ENCODE peak calls at places on chromosomes 16 and 17, in nine cellular contexts. One of them, this sample, is unnamed.

GRCh38 chr16:12899529-12900168 is 1.7 kb upstream of the SHISA9 start:
- DNase-seq in activated CD8-positive, alpha-beta memory T cell treated with anti-CD3 and anti-CD28 coated beads for 1 hour: no peak
- DNase-seq in AG08396: no peak
- DNase-seq in iPS-NIHi11: no peak
- DNase-seq in AG09309: no peak
- DNase-seq in activated T-helper 1 cell treated with anti-CD3 and anti-CD28 coated beads, Interleukin-2, amount 50 U/mL, for 16 hours: no peak
- DNase-seq in stimulated activated CD4-positive, alpha-beta T cell treated with anti-CD3 and anti-CD28 coated beads, Interleukin-1b, Interleukin-23, amount 100 ng/mL, for 24 hours: no peak
- DNase-seq in NAMALWA: no peak
- DNase-seq in tibial artery: no peak
- DNase-seq in this sample: no peak

GRCh38 chr16:22868859-22869258 is 54.9 kb downstream of the HS3ST2 start:
- DNase-seq in activated CD8-positive, alpha-beta memory T cell treated with anti-CD3 and anti-CD28 coated beads for 1 hour: no peak
- DNase-seq in AG08396: no peak
- DNase-seq in iPS-NIHi11: no peak
- DNase-seq in AG09309: no peak
- DNase-seq in activated T-helper 1 cell treated with anti-CD3 and anti-CD28 coated beads, Interleukin-2, amount 50 U/mL, for 16 hours: no peak
- DNase-seq in stimulated activated CD4-positive, alpha-beta T cell treated with anti-CD3 and anti-CD28 coated beads, Interleukin-1b, Interleukin-23, amount 100 ng/mL, for 24 hours: no peak
- DNase-seq in NAMALWA: no peak
- DNase-seq in tibial artery: no peak
- DNase-seq in this sample: no peak

GRCh38 chr17:47918003-47918402 is 22.0 kb downstream of the SP2 start:
- DNase-seq in activated CD8-positive, alpha-beta memory T cell treated with anti-CD3 and anti-CD28 coated beads for 1 hour: no peak
- DNase-seq in AG08396: no peak
- DNase-seq in iPS-NIHi11: no peak
- DNase-seq in AG09309: no peak
- DNase-seq in activated T-helper 1 cell treated with anti-CD3 and anti-CD28 coated beads, Interleukin-2, amount 50 U/mL, for 16 hours: no peak
- DNase-seq in stimulated activated CD4-positive, alpha-beta T cell treated with anti-CD3 and anti-CD28 coated beads, Interleukin-1b, Interleukin-23, amount 100 ng/mL, for 24 hours: no peak
- DNase-seq in NAMALWA: no peak
- DNase-seq in tibial artery: no peak
- DNase-seq in this sample: no peak

GRCh38 chr16:86089986-86090385 is 191.0 kb downstream of the IRF8 start:
- DNase-seq in activated CD8-positive, alpha-beta memory T cell treated with anti-CD3 and anti-CD28 coated beads for 1 hour: no peak
- DNase-seq in AG08396: no peak
- DNase-seq in iPS-NIHi11: no peak
- DNase-seq in AG09309: no peak
- DNase-seq in activated T-helper 1 cell treated with anti-CD3 and anti-CD28 coated beads, Interleukin-2, amount 50 U/mL, for 16 hours: no peak
- DNase-seq in stimulated activated CD4-positive, alpha-beta T cell treated with anti-CD3 and anti-CD28 coated beads, Interleukin-1b, Interleukin-23, amount 100 ng/mL, for 24 hours: no peak
- DNase-seq in NAMALWA: no peak
- DNase-seq in tibial artery: no peak
- DNase-seq in this sample: no peak

GRCh38 chr16:74745109-74745615 is 29.5 kb downstream of the FA2H start:
- DNase-seq in activated CD8-positive, alpha-beta memory T cell treated with anti-CD3 and anti-CD28 coated beads for 1 hour: no peak
- DNase-seq in AG08396: no peak
- DNase-seq in iPS-NIHi11: no peak
- DNase-seq in AG09309: no peak
- DNase-seq in activated T-helper 1 cell treated with anti-CD3 and anti-CD28 coated beads, Interleukin-2, amount 50 U/mL, for 16 hours: no peak
- DNase-seq in stimulated activated CD4-positive, alpha-beta T cell treated with anti-CD3 and anti-CD28 coated beads, Interleukin-1b, Interleukin-23, amount 100 ng/mL, for 24 hours: no peak
- DNase-seq in NAMALWA: no peak
- DNase-seq in tibial artery: no peak
- DNase-seq in this sample: no peak

GRCh38 chr16:89656435-89657121 is 930 bp downstream of the CHMP1A start:
- DNase-seq in activated CD8-positive, alpha-beta memory T cell treated with anti-CD3 and anti-CD28 coated beads for 1 hour: no peak
- DNase-seq in AG08396: no peak
- DNase-seq in iPS-NIHi11: no peak
- DNase-seq in AG09309: no peak
- DNase-seq in activated T-helper 1 cell treated with anti-CD3 and anti-CD28 coated beads, Interleukin-2, amount 50 U/mL, for 16 hours: no peak
- DNase-seq in stimulated activated CD4-positive, alpha-beta T cell treated with anti-CD3 and anti-CD28 coated beads, Interleukin-1b, Interleukin-23, amount 100 ng/mL, for 24 hours: no peak
- DNase-seq in NAMALWA: no peak
- DNase-seq in tibial artery: no peak
- DNase-seq in this sample: peak

GRCh38 chr17:67636841-67637240 is 80.9 kb upstream of the NOL11 start:
- DNase-seq in activated CD8-positive, alpha-beta memory T cell treated with anti-CD3 and anti-CD28 coated beads for 1 hour: no peak
- DNase-seq in AG08396: peak
- DNase-seq in iPS-NIHi11: no peak
- DNase-seq in AG09309: no peak
- DNase-seq in activated T-helper 1 cell treated with anti-CD3 and anti-CD28 coated beads, Interleukin-2, amount 50 U/mL, for 16 hours: no peak
- DNase-seq in stimulated activated CD4-positive, alpha-beta T cell treated with anti-CD3 and anti-CD28 coated beads, Interleukin-1b, Interleukin-23, amount 100 ng/mL, for 24 hours: no peak
- DNase-seq in NAMALWA: no peak
- DNase-seq in tibial artery: no peak
- DNase-seq in this sample: no peak

GRCh38 chr17:64059756-64060155 is 39.3 kb upstream of the ICAM2 start:
- DNase-seq in activated CD8-positive, alpha-beta memory T cell treated with anti-CD3 and anti-CD28 coated beads for 1 hour: no peak
- DNase-seq in AG08396: no peak
- DNase-seq in iPS-NIHi11: no peak
- DNase-seq in AG09309: no peak
- DNase-seq in activated T-helper 1 cell treated with anti-CD3 and anti-CD28 coated beads, Interleukin-2, amount 50 U/mL, for 16 hours: no peak
- DNase-seq in stimulated activated CD4-positive, alpha-beta T cell treated with anti-CD3 and anti-CD28 coated beads, Interleukin-1b, Interleukin-23, amount 100 ng/mL, for 24 hours: no peak
- DNase-seq in NAMALWA: no peak
- DNase-seq in tibial artery: no peak
- DNase-seq in this sample: no peak

GRCh38 chr16:12271006-12271405 is 294.5 kb downstream of the SNX29 start:
- DNase-seq in activated CD8-positive, alpha-beta memory T cell treated with anti-CD3 and anti-CD28 coated beads for 1 hour: no peak
- DNase-seq in AG08396: no peak
- DNase-seq in iPS-NIHi11: peak
- DNase-seq in AG09309: no peak
- DNase-seq in activated T-helper 1 cell treated with anti-CD3 and anti-CD28 coated beads, Interleukin-2, amount 50 U/mL, for 16 hours: no peak
- DNase-seq in stimulated activated CD4-positive, alpha-beta T cell treated with anti-CD3 and anti-CD28 coated beads, Interleukin-1b, Interleukin-23, amount 100 ng/mL, for 24 hours: no peak
- DNase-seq in NAMALWA: no peak
- DNase-seq in tibial artery: no peak
- DNase-seq in this sample: peak

GRCh38 chr17:6470751-6471521 is 26.7 kb downstream of the PIMREG start:
- DNase-seq in activated CD8-positive, alpha-beta memory T cell treated with anti-CD3 and anti-CD28 coated beads for 1 hour: no peak
- DNase-seq in AG08396: no peak
- DNase-seq in iPS-NIHi11: no peak
- DNase-seq in AG09309: no peak
- DNase-seq in activated T-helper 1 cell treated with anti-CD3 and anti-CD28 coated beads, Interleukin-2, amount 50 U/mL, for 16 hours: no peak
- DNase-seq in stimulated activated CD4-positive, alpha-beta T cell treated with anti-CD3 and anti-CD28 coated beads, Interleukin-1b, Interleukin-23, amount 100 ng/mL, for 24 hours: no peak
- DNase-seq in NAMALWA: no peak
- DNase-seq in tibial artery: no peak
- DNase-seq in this sample: no peak

GRCh38 chr17:50221500-50222480 is 20.4 kb upstream of the COL1A1 start:
- DNase-seq in activated CD8-positive, alpha-beta memory T cell treated with anti-CD3 and anti-CD28 coated beads for 1 hour: no peak
- DNase-seq in AG08396: peak
- DNase-seq in iPS-NIHi11: no peak
- DNase-seq in AG09309: no peak
- DNase-seq in activated T-helper 1 cell treated with anti-CD3 and anti-CD28 coated beads, Interleukin-2, amount 50 U/mL, for 16 hours: no peak
- DNase-seq in stimulated activated CD4-positive, alpha-beta T cell treated with anti-CD3 and anti-CD28 coated beads, Interleukin-1b, Interleukin-23, amount 100 ng/mL, for 24 hours: no peak
- DNase-seq in NAMALWA: no peak
- DNase-seq in tibial artery: peak
- DNase-seq in this sample: peak

GRCh38 chr17:71438631-71439146 is 682.1 kb upstream of the SOX9 start:
- DNase-seq in activated CD8-positive, alpha-beta memory T cell treated with anti-CD3 and anti-CD28 coated beads for 1 hour: no peak
- DNase-seq in AG08396: peak
- DNase-seq in iPS-NIHi11: no peak
- DNase-seq in AG09309: peak
- DNase-seq in activated T-helper 1 cell treated with anti-CD3 and anti-CD28 coated beads, Interleukin-2, amount 50 U/mL, for 16 hours: no peak
- DNase-seq in stimulated activated CD4-positive, alpha-beta T cell treated with anti-CD3 and anti-CD28 coated beads, Interleukin-1b, Interleukin-23, amount 100 ng/mL, for 24 hours: no peak
- DNase-seq in NAMALWA: no peak
- DNase-seq in tibial artery: peak
- DNase-seq in this sample: no peak

GRCh38 chr17:78471635-78472034 is 93.2 kb downstream of the PGS1 start:
- DNase-seq in activated CD8-positive, alpha-beta memory T cell treated with anti-CD3 and anti-CD28 coated beads for 1 hour: no peak
- DNase-seq in AG08396: no peak
- DNase-seq in iPS-NIHi11: no peak
- DNase-seq in AG09309: no peak
- DNase-seq in activated T-helper 1 cell treated with anti-CD3 and anti-CD28 coated beads, Interleukin-2, amount 50 U/mL, for 16 hours: no peak
- DNase-seq in stimulated activated CD4-positive, alpha-beta T cell treated with anti-CD3 and anti-CD28 coated beads, Interleukin-1b, Interleukin-23, amount 100 ng/mL, for 24 hours: no peak
- DNase-seq in NAMALWA: no peak
- DNase-seq in tibial artery: no peak
- DNase-seq in this sample: no peak

GRCh38 chr17:78652913-78653312 is 75.7 kb upstream of the DNAH17 start:
- DNase-seq in activated CD8-positive, alpha-beta memory T cell treated with anti-CD3 and anti-CD28 coated beads for 1 hour: no peak
- DNase-seq in AG08396: no peak
- DNase-seq in iPS-NIHi11: no peak
- DNase-seq in AG09309: no peak
- DNase-seq in activated T-helper 1 cell treated with anti-CD3 and anti-CD28 coated beads, Interleukin-2, amount 50 U/mL, for 16 hours: no peak
- DNase-seq in stimulated activated CD4-positive, alpha-beta T cell treated with anti-CD3 and anti-CD28 coated beads, Interleukin-1b, Interleukin-23, amount 100 ng/mL, for 24 hours: no peak
- DNase-seq in NAMALWA: no peak
- DNase-seq in tibial artery: peak
- DNase-seq in this sample: no peak

GRCh38 chr17:66947311-66947710 is 17.2 kb upstream of the CACNG4 start:
- DNase-seq in activated CD8-positive, alpha-beta memory T cell treated with anti-CD3 and anti-CD28 coated beads for 1 hour: no peak
- DNase-seq in AG08396: no peak
- DNase-seq in iPS-NIHi11: no peak
- DNase-seq in AG09309: no peak
- DNase-seq in activated T-helper 1 cell treated with anti-CD3 and anti-CD28 coated beads, Interleukin-2, amount 50 U/mL, for 16 hours: no peak
- DNase-seq in stimulated activated CD4-positive, alpha-beta T cell treated with anti-CD3 and anti-CD28 coated beads, Interleukin-1b, Interleukin-23, amount 100 ng/mL, for 24 hours: no peak
- DNase-seq in NAMALWA: no peak
- DNase-seq in tibial artery: no peak
- DNase-seq in this sample: no peak

GRCh38 chr17:17143501-17143900 is 62.6 kb downstream of the PLD6 start:
- DNase-seq in activated CD8-positive, alpha-beta memory T cell treated with anti-CD3 and anti-CD28 coated beads for 1 hour: no peak
- DNase-seq in AG08396: no peak
- DNase-seq in iPS-NIHi11: no peak
- DNase-seq in AG09309: no peak
- DNase-seq in activated T-helper 1 cell treated with anti-CD3 and anti-CD28 coated beads, Interleukin-2, amount 50 U/mL, for 16 hours: no peak
- DNase-seq in stimulated activated CD4-positive, alpha-beta T cell treated with anti-CD3 and anti-CD28 coated beads, Interleukin-1b, Interleukin-23, amount 100 ng/mL, for 24 hours: no peak
- DNase-seq in NAMALWA: no peak
- DNase-seq in tibial artery: no peak
- DNase-seq in this sample: no peak

GRCh38 chr16:11235703-11235991 is 20.4 kb downstream of the SOCS1 start:
- DNase-seq in activated CD8-positive, alpha-beta memory T cell treated with anti-CD3 and anti-CD28 coated beads for 1 hour: no peak
- DNase-seq in AG08396: no peak
- DNase-seq in iPS-NIHi11: no peak
- DNase-seq in AG09309: no peak
- DNase-seq in activated T-helper 1 cell treated with anti-CD3 and anti-CD28 coated beads, Interleukin-2, amount 50 U/mL, for 16 hours: no peak
- DNase-seq in stimulated activated CD4-positive, alpha-beta T cell treated with anti-CD3 and anti-CD28 coated beads, Interleukin-1b, Interleukin-23, amount 100 ng/mL, for 24 hours: no peak
- DNase-seq in NAMALWA: no peak
- DNase-seq in tibial artery: no peak
- DNase-seq in this sample: no peak

GRCh38 chr16:57899771-57900661 is 70.9 kb downstream of the CNGB1 start:
- DNase-seq in activated CD8-positive, alpha-beta memory T cell treated with anti-CD3 and anti-CD28 coated beads for 1 hour: peak
- DNase-seq in AG08396: peak
- DNase-seq in iPS-NIHi11: peak
- DNase-seq in AG09309: peak
- DNase-seq in activated T-helper 1 cell treated with anti-CD3 and anti-CD28 coated beads, Interleukin-2, amount 50 U/mL, for 16 hours: peak
- DNase-seq in stimulated activated CD4-positive, alpha-beta T cell treated with anti-CD3 and anti-CD28 coated beads, Interleukin-1b, Interleukin-23, amount 100 ng/mL, for 24 hours: peak
- DNase-seq in NAMALWA: peak
- DNase-seq in tibial artery: peak
- DNase-seq in this sample: peak

GRCh38 chr16:50747206-50747956 is 5.5 kb downstream of the CYLD start:
- DNase-seq in activated CD8-positive, alpha-beta memory T cell treated with anti-CD3 and anti-CD28 coated beads for 1 hour: no peak
- DNase-seq in AG08396: no peak
- DNase-seq in iPS-NIHi11: no peak
- DNase-seq in AG09309: no peak
- DNase-seq in activated T-helper 1 cell treated with anti-CD3 and anti-CD28 coated beads, Interleukin-2, amount 50 U/mL, for 16 hours: no peak
- DNase-seq in stimulated activated CD4-positive, alpha-beta T cell treated with anti-CD3 and anti-CD28 coated beads, Interleukin-1b, Interleukin-23, amount 100 ng/mL, for 24 hours: no peak
- DNase-seq in NAMALWA: peak
- DNase-seq in tibial artery: no peak
- DNase-seq in this sample: peak

GRCh38 chr17:13589658-13590057 is 12.1 kb downstream of the HS3ST3A1 start:
- DNase-seq in activated CD8-positive, alpha-beta memory T cell treated with anti-CD3 and anti-CD28 coated beads for 1 hour: no peak
- DNase-seq in AG08396: no peak
- DNase-seq in iPS-NIHi11: no peak
- DNase-seq in AG09309: no peak
- DNase-seq in activated T-helper 1 cell treated with anti-CD3 and anti-CD28 coated beads, Interleukin-2, amount 50 U/mL, for 16 hours: no peak
- DNase-seq in stimulated activated CD4-positive, alpha-beta T cell treated with anti-CD3 and anti-CD28 coated beads, Interleukin-1b, Interleukin-23, amount 100 ng/mL, for 24 hours: no peak
- DNase-seq in NAMALWA: no peak
- DNase-seq in tibial artery: no peak
- DNase-seq in this sample: no peak

GRCh38 chr16:8869212-8869987 is 594 bp upstream of the CARHSP1 start:
- DNase-seq in activated CD8-positive, alpha-beta memory T cell treated with anti-CD3 and anti-CD28 coated beads for 1 hour: no peak
- DNase-seq in AG08396: no peak
- DNase-seq in iPS-NIHi11: peak
- DNase-seq in AG09309: no peak
- DNase-seq in activated T-helper 1 cell treated with anti-CD3 and anti-CD28 coated beads, Interleukin-2, amount 50 U/mL, for 16 hours: no peak
- DNase-seq in stimulated activated CD4-positive, alpha-beta T cell treated with anti-CD3 and anti-CD28 coated beads, Interleukin-1b, Interleukin-23, amount 100 ng/mL, for 24 hours: no peak
- DNase-seq in NAMALWA: peak
- DNase-seq in tibial artery: no peak
- DNase-seq in this sample: peak

GRCh38 chr17:78488867-78489634 is 88.1 kb downstream of the DNAH17 start:
- DNase-seq in activated CD8-positive, alpha-beta memory T cell treated with anti-CD3 and anti-CD28 coated beads for 1 hour: no peak
- DNase-seq in AG08396: no peak
- DNase-seq in iPS-NIHi11: no peak
- DNase-seq in AG09309: no peak
- DNase-seq in activated T-helper 1 cell treated with anti-CD3 and anti-CD28 coated beads, Interleukin-2, amount 50 U/mL, for 16 hours: no peak
- DNase-seq in stimulated activated CD4-positive, alpha-beta T cell treated with anti-CD3 and anti-CD28 coated beads, Interleukin-1b, Interleukin-23, amount 100 ng/mL, for 24 hours: no peak
- DNase-seq in NAMALWA: no peak
- DNase-seq in tibial artery: no peak
- DNase-seq in this sample: no peak

GRCh38 chr16:70675851-70676513 is 9.9 kb downstream of the MTSS2 start:
- DNase-seq in activated CD8-positive, alpha-beta memory T cell treated with anti-CD3 and anti-CD28 coated beads for 1 hour: no peak
- DNase-seq in AG08396: no peak
- DNase-seq in iPS-NIHi11: no peak
- DNase-seq in AG09309: no peak
- DNase-seq in activated T-helper 1 cell treated with anti-CD3 and anti-CD28 coated beads, Interleukin-2, amount 50 U/mL, for 16 hours: no peak
- DNase-seq in stimulated activated CD4-positive, alpha-beta T cell treated with anti-CD3 and anti-CD28 coated beads, Interleukin-1b, Interleukin-23, amount 100 ng/mL, for 24 hours: no peak
- DNase-seq in NAMALWA: no peak
- DNase-seq in tibial artery: no peak
- DNase-seq in this sample: no peak

GRCh38 chr17:76065754-76066153 is 6.6 kb downstream of the SRP68 start:
- DNase-seq in activated CD8-positive, alpha-beta memory T cell treated with anti-CD3 and anti-CD28 coated beads for 1 hour: no peak
- DNase-seq in AG08396: no peak
- DNase-seq in iPS-NIHi11: no peak
- DNase-seq in AG09309: no peak
- DNase-seq in activated T-helper 1 cell treated with anti-CD3 and anti-CD28 coated beads, Interleukin-2, amount 50 U/mL, for 16 hours: no peak
- DNase-seq in stimulated activated CD4-positive, alpha-beta T cell treated with anti-CD3 and anti-CD28 coated beads, Interleukin-1b, Interleukin-23, amount 100 ng/mL, for 24 hours: no peak
- DNase-seq in NAMALWA: no peak
- DNase-seq in tibial artery: no peak
- DNase-seq in this sample: no peak

GRCh38 chr17:18182190-18182977 is 1.2 kb upstream of the ALKBH5 start:
- DNase-seq in activated CD8-positive, alpha-beta memory T cell treated with anti-CD3 and anti-CD28 coated beads for 1 hour: no peak
- DNase-seq in AG08396: no peak
- DNase-seq in iPS-NIHi11: no peak
- DNase-seq in AG09309: no peak
- DNase-seq in activated T-helper 1 cell treated with anti-CD3 and anti-CD28 coated beads, Interleukin-2, amount 50 U/mL, for 16 hours: peak
- DNase-seq in stimulated activated CD4-positive, alpha-beta T cell treated with anti-CD3 and anti-CD28 coated beads, Interleukin-1b, Interleukin-23, amount 100 ng/mL, for 24 hours: no peak
- DNase-seq in NAMALWA: no peak
- DNase-seq in tibial artery: peak
- DNase-seq in this sample: no peak

GRCh38 chr17:40306395-40306794 is 2.6 kb upstream of the RARA start:
- DNase-seq in activated CD8-positive, alpha-beta memory T cell treated with anti-CD3 and anti-CD28 coated beads for 1 hour: no peak
- DNase-seq in AG08396: no peak
- DNase-seq in iPS-NIHi11: no peak
- DNase-seq in AG09309: no peak
- DNase-seq in activated T-helper 1 cell treated with anti-CD3 and anti-CD28 coated beads, Interleukin-2, amount 50 U/mL, for 16 hours: no peak
- DNase-seq in stimulated activated CD4-positive, alpha-beta T cell treated with anti-CD3 and anti-CD28 coated beads, Interleukin-1b, Interleukin-23, amount 100 ng/mL, for 24 hours: no peak
- DNase-seq in NAMALWA: no peak
- DNase-seq in tibial artery: no peak
- DNase-seq in this sample: no peak

GRCh38 chr17:49315551-49315951 is 46.5 kb downstream of the ZNF652 start:
- DNase-seq in activated CD8-positive, alpha-beta memory T cell treated with anti-CD3 and anti-CD28 coated beads for 1 hour: peak
- DNase-seq in AG08396: peak
- DNase-seq in iPS-NIHi11: peak
- DNase-seq in AG09309: peak
- DNase-seq in activated T-helper 1 cell treated with anti-CD3 and anti-CD28 coated beads, Interleukin-2, amount 50 U/mL, for 16 hours: peak
- DNase-seq in stimulated activated CD4-positive, alpha-beta T cell treated with anti-CD3 and anti-CD28 coated beads, Interleukin-1b, Interleukin-23, amount 100 ng/mL, for 24 hours: peak
- DNase-seq in NAMALWA: peak
- DNase-seq in tibial artery: peak
- DNase-seq in this sample: peak

GRCh38 chr17:69012895-69013805 is 47.6 kb downstream of the ABCA9 start:
- DNase-seq in activated CD8-positive, alpha-beta memory T cell treated with anti-CD3 and anti-CD28 coated beads for 1 hour: no peak
- DNase-seq in AG08396: no peak
- DNase-seq in iPS-NIHi11: no peak
- DNase-seq in AG09309: peak
- DNase-seq in activated T-helper 1 cell treated with anti-CD3 and anti-CD28 coated beads, Interleukin-2, amount 50 U/mL, for 16 hours: no peak
- DNase-seq in stimulated activated CD4-positive, alpha-beta T cell treated with anti-CD3 and anti-CD28 coated beads, Interleukin-1b, Interleukin-23, amount 100 ng/mL, for 24 hours: no peak
- DNase-seq in NAMALWA: no peak
- DNase-seq in tibial artery: no peak
- DNase-seq in this sample: no peak

GRCh38 chr17:61567045-61567802 is 23.8 kb downstream of the NACA2 start:
- DNase-seq in activated CD8-positive, alpha-beta memory T cell treated with anti-CD3 and anti-CD28 coated beads for 1 hour: no peak
- DNase-seq in AG08396: no peak
- DNase-seq in iPS-NIHi11: no peak
- DNase-seq in AG09309: no peak
- DNase-seq in activated T-helper 1 cell treated with anti-CD3 and anti-CD28 coated beads, Interleukin-2, amount 50 U/mL, for 16 hours: no peak
- DNase-seq in stimulated activated CD4-positive, alpha-beta T cell treated with anti-CD3 and anti-CD28 coated beads, Interleukin-1b, Interleukin-23, amount 100 ng/mL, for 24 hours: no peak
- DNase-seq in NAMALWA: no peak
- DNase-seq in tibial artery: no peak
- DNase-seq in this sample: no peak

GRCh38 chr17:74491645-74492044 is 25.2 kb downstream of the CD300A start:
- DNase-seq in activated CD8-positive, alpha-beta memory T cell treated with anti-CD3 and anti-CD28 coated beads for 1 hour: no peak
- DNase-seq in AG08396: no peak
- DNase-seq in iPS-NIHi11: no peak
- DNase-seq in AG09309: no peak
- DNase-seq in activated T-helper 1 cell treated with anti-CD3 and anti-CD28 coated beads, Interleukin-2, amount 50 U/mL, for 16 hours: no peak
- DNase-seq in stimulated activated CD4-positive, alpha-beta T cell treated with anti-CD3 and anti-CD28 coated beads, Interleukin-1b, Interleukin-23, amount 100 ng/mL, for 24 hours: no peak
- DNase-seq in NAMALWA: no peak
- DNase-seq in tibial artery: no peak
- DNase-seq in this sample: no peak

GRCh38 chr16:11253009-11253994 is 2.7 kb downstream of the SOCS1 start:
- DNase-seq in activated CD8-positive, alpha-beta memory T cell treated with anti-CD3 and anti-CD28 coated beads for 1 hour: no peak
- DNase-seq in AG08396: peak
- DNase-seq in iPS-NIHi11: no peak
- DNase-seq in AG09309: no peak
- DNase-seq in activated T-helper 1 cell treated with anti-CD3 and anti-CD28 coated beads, Interleukin-2, amount 50 U/mL, for 16 hours: no peak
- DNase-seq in stimulated activated CD4-positive, alpha-beta T cell treated with anti-CD3 and anti-CD28 coated beads, Interleukin-1b, Interleukin-23, amount 100 ng/mL, for 24 hours: no peak
- DNase-seq in NAMALWA: peak
- DNase-seq in tibial artery: no peak
- DNase-seq in this sample: no peak